ENCODE peak calls at places on chromosomes 16 and 17, in four cellular contexts. F is retinal pigment epithelial cell, I is heart left ventricle, Q is AG10803. G is an unnamed sample.

GRCh38 chr17:6163632-6164319 is 93.6 kb downstream of the WSCD1 start:
- DNase-seq in F (peak), Q (peak), I (no peak), G (no peak)

GRCh38 chr17:22703786-22704441 is 1011.6 kb downstream of the KCNJ18 start:
- DNase-seq in I (no peak), F (no peak), Q (no peak), G (no peak)

GRCh38 chr17:19333736-19334290 is 28.7 kb downstream of the B9D1 start:
- DNase-seq in I (no peak), Q (no peak), F (no peak), G (no peak)

GRCh38 chr17:56292628-56293027 is 139.4 kb downstream of the ANKFN1 start:
- DNase-seq in F (no peak), Q (no peak), I (no peak), G (no peak)

GRCh38 chr17:35051183-35051578 is 12.3 kb downstream of the RFFL start:
- DNase-seq in I (no peak), F (no peak), Q (no peak), G (no peak)

GRCh38 chr17:27512511-27513346 is 56.5 kb downstream of the KSR1 start:
- DNase-seq in F (no peak), I (no peak), Q (no peak), G (no peak)

GRCh38 chr17:69540356-69540755 is 125.9 kb downstream of the MAP2K6 start:
- DNase-seq in Q (peak), F (no peak), I (no peak), G (no peak)

GRCh38 chr16:9177861-9178260 is 86.4 kb downstream of the HAPSTR1 start:
- DNase-seq in Q (no peak), I (no peak), F (no peak), G (no peak)

GRCh38 chr16:13984794-13985193 is 64.8 kb downstream of the ERCC4 start:
- DNase-seq in F (no peak), Q (no peak), I (no peak), G (no peak)
- H3K4me3 ChIP-seq in F (no peak), Q (no peak), I (no peak), G (no peak)

DNA sequence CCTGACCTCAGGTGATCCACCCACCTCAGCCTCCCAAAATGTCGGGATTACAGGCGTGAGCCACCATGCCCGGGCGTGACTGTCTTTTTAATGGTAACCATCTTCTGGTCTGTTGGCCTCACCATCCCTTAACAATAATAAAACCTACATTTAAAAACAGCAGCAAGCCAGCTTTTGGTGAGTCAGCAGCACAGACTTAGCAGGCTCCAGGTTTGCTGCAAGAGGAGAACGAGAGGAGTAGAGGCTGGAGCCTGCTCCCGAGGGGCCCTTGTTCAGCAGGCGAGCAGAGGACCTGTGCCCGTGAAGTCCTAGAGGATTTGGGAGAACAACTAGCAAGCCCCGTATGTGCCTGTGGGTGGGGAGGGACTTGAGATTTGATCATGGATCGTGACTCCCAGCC is 35.7 kb downstream of the MYH13 start:
- DNase-seq in Q (peak), I (no peak), F (no peak), G (no peak)
- H3K4me3 ChIP-seq in Q (no peak), I (no peak), F (no peak), G (no peak)

GRCh38 chr17:71431146-71431545 is 689.7 kb upstream of the SOX9 start:
- DNase-seq in F (no peak), Q (peak), I (no peak), G (no peak)
- H3K4me3 ChIP-seq in F (no peak), Q (no peak), I (no peak), G (no peak)

GRCh38 chr17:38589462-38590114 is 16.2 kb downstream of the SRCIN1 start:
- DNase-seq in Q (no peak), F (no peak), I (no peak), G (no peak)
- H3K4me3 ChIP-seq in Q (no peak), F (no peak), I (no peak), G (no peak)

GRCh38 chr17:83174859-83175550 is 95.6 kb downstream of the METRNL start:
- DNase-seq in F (no peak), Q (peak), I (no peak), G (peak)
- H3K4me3 ChIP-seq in F (no peak), Q (no peak), I (no peak), G (no peak)

GRCh38 chr17:11240841-11241610 is at the start of gene SHISA6:
- DNase-seq in Q (no peak), F (no peak), I (no peak), G (no peak)

GRCh38 chr17:11241611-11242226 is 706 bp downstream of the SHISA6 start:
- DNase-seq in I (no peak), F (no peak), Q (no peak), G (peak)

GRCh38 chr17:11238710-11239109 is 2.3 kb upstream of the SHISA6 start:
- DNase-seq in I (no peak), F (no peak), Q (no peak), G (no peak)

GRCh38 chr17:11239379-11239970 is 1.5 kb upstream of the SHISA6 start:
- DNase-seq in F (no peak), I (no peak), Q (no peak), G (no peak)

GRCh38 chr17:11240041-11240801 is 792 bp upstream of the SHISA6 start:
- DNase-seq in Q (no peak), I (no peak), F (no peak), G (peak)
- H3K4me3 ChIP-seq in Q (no peak), I (peak), F (no peak), G (peak)

GRCh38 chr16:31330553-31330890 is 24.5 kb upstream of the ITGAX start:
- DNase-seq in I (no peak), Q (no peak), F (no peak), G (no peak)
- H3K4me3 ChIP-seq in I (no peak), Q (no peak), F (no peak), G (no peak)

GRCh38 chr16:87126403-87127025 is 190.7 kb downstream of the C16orf95 start:
- DNase-seq in I (no peak), F (no peak), Q (no peak), G (no peak)
- H3K4me3 ChIP-seq in I (peak), F (no peak), Q (no peak), G (no peak)

GRCh38 chr17:40068129-40068581 is 5.4 kb downstream of the THRA start:
- DNase-seq in I (no peak), F (no peak), Q (no peak), G (no peak)
- H3K4me3 ChIP-seq in I (peak), F (peak), Q (peak), G (peak)